ENCODE peak calls at places on chromosomes 11 and 22, in eight cellular contexts. H is pancreas, L is AG04450, C is neural progenitor cell, J is transverse colon, Q is neuronal stem cell, G is lower lobe of right lung, V is cardiac muscle cell. T is an unnamed sample. For H3K27me3, the result is how much of the 10 kb centered on the place peaks cover.

GRCh38 chr22:42389137-42389536 is 43.1 kb downstream of the NFAM1 start:
- DNase-seq in H (peak), L (no peak), C (no peak), J (no peak), Q (no peak), G (no peak), V (no peak), T (no peak)

GRCh38 chr11:99489561-99489960 is 468.8 kb downstream of the CNTN5 start:
- DNase-seq in H (no peak), L (no peak), C (no peak), J (no peak), Q (no peak), G (no peak), V (peak), T (no peak)

GRCh38 chr11:68146010-68146540 is 24.9 kb upstream of the CHKA start:
- DNase-seq in H (peak), L (no peak), C (no peak), J (peak), Q (no peak), G (peak), V (no peak), T (no peak)

GRCh38 chr11:95993438-95994339 is 69.8 kb upstream of the MTMR2 start:
- DNase-seq in H (no peak), L (no peak), C (no peak), J (no peak), Q (no peak), G (no peak), V (peak), T (no peak)

GRCh38 chr11:80330302-80330701 is 889.5 kb upstream of the TENM4 start:
- DNase-seq in H (no peak), L (peak), C (no peak), J (no peak), Q (no peak), G (no peak), V (peak), T (no peak)

GRCh38 chr11:115237578-115237977 is 266.6 kb downstream of the CADM1 start:
- DNase-seq in H (no peak), L (no peak), C (no peak), J (no peak), Q (no peak), G (no peak), V (no peak), T (no peak)

GRCh38 chr11:16126361-16126760 is 230.0 kb downstream of the SOX6 start:
- DNase-seq in H (no peak), L (no peak), C (peak), J (no peak), Q (no peak), G (no peak), V (peak), T (no peak)

GRCh38 chr11:89436071-89436470 is 55.1 kb downstream of the NOX4 start:
- DNase-seq in H (no peak), L (peak), C (peak), J (no peak), Q (no peak), G (no peak), V (peak), T (peak)

GRCh38 chr11:36075053-36075452 is 131.2 kb downstream of the LDLRAD3 start:
- DNase-seq in H (no peak), L (peak), C (no peak), J (no peak), Q (no peak), G (no peak), V (peak), T (peak)

GRCh38 chr22:38724926-38725571 is 19.3 kb downstream of the GTPBP1 start:
- DNase-seq in H (peak), L (no peak), C (peak), J (no peak), Q (no peak), G (no peak), V (peak), T (no peak)

GRCh38 chr11:95996621-95997020 is 72.7 kb upstream of the MTMR2 start:
- DNase-seq in H (no peak), L (no peak), C (no peak), J (no peak), Q (no peak), G (no peak), V (no peak), T (no peak)

DNA sequence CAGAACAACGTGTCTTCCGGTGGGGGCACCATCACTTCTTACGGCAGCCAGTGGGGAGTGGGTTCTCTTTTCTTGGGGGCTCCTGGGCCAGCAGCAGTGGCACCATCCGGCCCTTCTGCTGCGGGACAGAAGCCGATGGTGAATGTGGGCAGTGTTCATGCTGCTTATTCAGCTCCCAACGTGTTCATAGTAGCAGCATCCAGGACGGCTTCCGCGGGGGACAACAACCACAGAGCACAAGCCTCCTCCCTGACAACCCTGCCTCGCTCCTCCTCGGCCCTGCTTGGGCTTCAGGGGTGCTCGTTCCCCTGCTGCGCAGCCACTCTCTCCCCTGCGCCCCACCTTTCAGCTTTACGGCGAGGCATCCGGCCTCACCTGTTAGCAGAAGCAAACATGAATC is 191.7 kb upstream of the NECTIN1 start:
- DNase-seq in H (no peak), L (no peak), C (no peak), J (no peak), Q (no peak), G (no peak), V (no peak), T (no peak)
- H3K27me3 ChIP-seq in H (under half), L (under half), C (under half), J (under half), Q (under half), G (under half), V (under half), T (under half)

GRCh38 chr11:8192896-8193209 is 24.0 kb upstream of the RIC3 start:
- DNase-seq in H (no peak), L (no peak), C (no peak), J (no peak), Q (no peak), G (no peak), V (no peak), T (no peak)
- H3K27me3 ChIP-seq in H (under half), L (under half), C (under half), J (under half), Q (under half), G (under half), V (under half), T (under half)

GRCh38 chr11:2135018-2135569 is 4.1 kb downstream of the IGF2 start:
- DNase-seq in H (peak), L (no peak), C (no peak), J (no peak), Q (no peak), G (no peak), V (no peak), T (no peak)

GRCh38 chr11:2132874-2133480 is 6.2 kb downstream of the IGF2 start:
- DNase-seq in H (peak), L (no peak), C (no peak), J (no peak), Q (no peak), G (no peak), V (no peak), T (no peak)

GRCh38 chr11:2132229-2132620 is 7.0 kb downstream of the IGF2 start:
- DNase-seq in H (no peak), L (no peak), C (no peak), J (no peak), Q (no peak), G (no peak), V (no peak), T (no peak)

GRCh38 chr11:2134022-2135010 is 4.9 kb downstream of the IGF2 start:
- DNase-seq in H (peak), L (no peak), C (no peak), J (no peak), Q (no peak), G (no peak), V (no peak), T (no peak)

GRCh38 chr11:2133481-2134021 is 5.6 kb downstream of the IGF2 start:
- DNase-seq in H (no peak), L (no peak), C (no peak), J (no peak), Q (no peak), G (no peak), V (no peak), T (no peak)
- H3K27me3 ChIP-seq in H (under half), L (under half), C (half or more), J (half or more), Q (half or more), G (half or more), V (under half), T (under half)

DNA sequence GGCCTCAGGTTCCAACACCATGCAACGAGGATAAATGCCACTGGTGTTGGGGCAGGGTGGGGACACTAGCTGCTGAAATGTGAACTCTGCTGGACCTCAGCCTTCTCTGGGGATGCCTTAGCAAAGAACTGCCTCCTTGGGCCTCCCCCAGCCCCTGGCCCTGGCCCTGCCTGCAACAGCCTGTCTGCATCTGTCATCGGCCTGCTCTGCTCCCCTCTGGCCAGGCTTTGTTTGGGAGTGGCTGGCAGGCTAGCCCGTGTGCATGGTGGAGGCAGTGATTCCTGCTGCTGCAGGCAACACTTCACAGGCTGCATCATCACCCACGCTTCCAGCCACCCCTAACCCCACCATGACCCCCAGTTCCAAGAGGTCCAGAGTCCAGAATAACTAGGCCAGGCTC is 11.5 kb upstream of the MYOD1 start:
- DNase-seq in H (no peak), L (no peak), C (no peak), J (no peak), Q (no peak), G (no peak), V (no peak), T (no peak)
- H3K27me3 ChIP-seq in H (under half), L (under half), C (under half), J (under half), Q (under half), G (under half), V (half or more), T (under half)

DNA sequence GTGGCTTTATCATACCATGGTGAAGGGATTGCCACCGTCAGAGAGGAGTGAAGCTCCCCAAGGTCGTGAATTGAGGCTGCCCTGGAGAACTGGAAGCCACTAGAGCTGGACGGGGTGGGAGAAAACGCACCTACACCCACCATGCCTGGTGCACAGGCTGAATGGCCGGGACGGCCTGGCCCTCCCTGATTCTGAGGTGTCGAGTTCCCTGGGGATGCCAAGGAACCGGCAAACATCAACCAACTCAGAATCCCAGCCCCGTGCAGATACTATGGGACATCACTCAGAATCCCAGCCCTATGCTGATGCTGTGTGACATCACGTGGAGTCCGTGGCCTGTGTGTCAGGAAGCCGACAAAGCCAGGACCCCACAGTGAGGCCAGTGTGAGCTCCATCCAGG is 650.0 kb downstream of the BRD1 start:
- DNase-seq in H (no peak), L (no peak), C (no peak), J (no peak), Q (no peak), G (peak), V (no peak), T (no peak)
- H3K27me3 ChIP-seq in H (under half), L (under half), C (under half), J (under half), Q (under half), G (under half), V (under half), T (under half)